ENCODE peak calls at places on chromosomes 6 and 20, in six cellular contexts. One of them, this sample, is unnamed. For H3K36me3, the result is how much of the 10 kb centered on the place peaks cover.

GRCh38 chr20:5159928-5160327 is 33.1 kb downstream of the CDS2 start:
- DNase-seq in keratinocyte: no peak
- DNase-seq in prostate gland: no peak
- DNase-seq in PC-3: no peak
- DNase-seq in tibial artery: no peak
- DNase-seq in neural progenitor cell: no peak
- DNase-seq in this sample: no peak

GRCh38 chr6:87808005-87808757 is 106.1 kb upstream of the AKIRIN2 start:
- DNase-seq in PC-3: peak
- DNase-seq in neural progenitor cell: no peak
- DNase-seq in tibial artery: no peak
- DNase-seq in prostate gland: no peak
- DNase-seq in keratinocyte: peak
- DNase-seq in this sample: no peak

GRCh38 chr20:8782804-8783203 is 286.1 kb upstream of the PLCB4 start:
- DNase-seq in keratinocyte: no peak
- DNase-seq in tibial artery: no peak
- DNase-seq in neural progenitor cell: no peak
- DNase-seq in PC-3: no peak
- DNase-seq in prostate gland: no peak
- DNase-seq in this sample: no peak

GRCh38 chr20:59184880-59185447 is 21.3 kb downstream of the ZNF831 start:
- DNase-seq in keratinocyte: no peak
- DNase-seq in PC-3: peak
- DNase-seq in prostate gland: no peak
- DNase-seq in tibial artery: peak
- DNase-seq in neural progenitor cell: no peak
- DNase-seq in this sample: no peak

GRCh38 chr20:49712918-49713778 is 530 bp downstream of the B4GALT5 start:
- DNase-seq in keratinocyte: no peak
- DNase-seq in tibial artery: peak
- DNase-seq in neural progenitor cell: peak
- DNase-seq in prostate gland: peak
- DNase-seq in PC-3: no peak
- DNase-seq in this sample: no peak

GRCh38 chr20:8790442-8791074 is 278.3 kb upstream of the PLCB4 start:
- DNase-seq in tibial artery: no peak
- DNase-seq in PC-3: peak
- DNase-seq in prostate gland: no peak
- DNase-seq in keratinocyte: no peak
- DNase-seq in neural progenitor cell: peak
- DNase-seq in this sample: no peak

GRCh38 chr20:31856516-31856915 is 11.1 kb upstream of the FOXS1 start:
- DNase-seq in tibial artery: peak
- DNase-seq in neural progenitor cell: no peak
- DNase-seq in PC-3: no peak
- DNase-seq in prostate gland: no peak
- DNase-seq in keratinocyte: no peak
- DNase-seq in this sample: no peak

GRCh38 chr6:150897400-150897943 is 32.0 kb downstream of the MTHFD1L start:
- DNase-seq in keratinocyte: no peak
- DNase-seq in neural progenitor cell: no peak
- DNase-seq in PC-3: no peak
- DNase-seq in tibial artery: no peak
- DNase-seq in prostate gland: no peak
- DNase-seq in this sample: no peak

GRCh38 chr20:63939061-63939935 is 16.9 kb downstream of the UCKL1 start:
- DNase-seq in prostate gland: no peak
- DNase-seq in keratinocyte: no peak
- DNase-seq in tibial artery: no peak
- DNase-seq in neural progenitor cell: no peak
- DNase-seq in PC-3: no peak
- DNase-seq in this sample: no peak

GRCh38 chr6:137571854-137572253 is 77.7 kb upstream of the OLIG3 start:
- DNase-seq in tibial artery: no peak
- DNase-seq in prostate gland: no peak
- DNase-seq in keratinocyte: no peak
- DNase-seq in neural progenitor cell: peak
- DNase-seq in PC-3: peak
- DNase-seq in this sample: no peak

GRCh38 chr6:125165256-125165655 is 11.7 kb downstream of the TPD52L1 start:
- DNase-seq in neural progenitor cell: no peak
- DNase-seq in prostate gland: no peak
- DNase-seq in tibial artery: no peak
- DNase-seq in PC-3: no peak
- DNase-seq in keratinocyte: no peak
- DNase-seq in this sample: no peak

GRCh38 chr6:118963003-118963402 is 28.0 kb upstream of the MCM9 start:
- DNase-seq in tibial artery: no peak
- DNase-seq in prostate gland: no peak
- DNase-seq in keratinocyte: no peak
- DNase-seq in neural progenitor cell: no peak
- DNase-seq in PC-3: peak
- DNase-seq in this sample: no peak

GRCh38 chr6:53986721-53987526 is 124.3 kb upstream of the MLIP start:
- DNase-seq in tibial artery: no peak
- DNase-seq in neural progenitor cell: peak
- DNase-seq in keratinocyte: no peak
- DNase-seq in prostate gland: no peak
- DNase-seq in PC-3: no peak
- DNase-seq in this sample: no peak

GRCh38 chr6:155341130-155341828 is 27.0 kb upstream of the TFB1M start:
- DNase-seq in tibial artery: no peak
- DNase-seq in keratinocyte: no peak
- DNase-seq in PC-3: peak
- DNase-seq in prostate gland: no peak
- DNase-seq in neural progenitor cell: no peak
- DNase-seq in this sample: no peak

GRCh38 chr6:7311171-7311570 is 1.8 kb downstream of the SSR1 start:
- DNase-seq in neural progenitor cell: no peak
- DNase-seq in PC-3: no peak
- DNase-seq in keratinocyte: no peak
- DNase-seq in prostate gland: no peak
- DNase-seq in tibial artery: no peak
- DNase-seq in this sample: no peak
- H3K27ac ChIP-seq in neural progenitor cell: no peak
- H3K27ac ChIP-seq in PC-3: no peak
- H3K27ac ChIP-seq in keratinocyte: peak
- H3K27ac ChIP-seq in prostate gland: no peak
- H3K27ac ChIP-seq in tibial artery: no peak
- H3K27ac ChIP-seq in this sample: no peak

GRCh38 chr6:34539181-34539580 is 16.9 kb downstream of the SPDEF start:
- DNase-seq in tibial artery: no peak
- DNase-seq in PC-3: no peak
- DNase-seq in neural progenitor cell: no peak
- DNase-seq in keratinocyte: no peak
- DNase-seq in prostate gland: no peak
- DNase-seq in this sample: no peak

GRCh38 chr6:34536251-34536958 is 19.7 kb downstream of the SPDEF start:
- DNase-seq in tibial artery: no peak
- DNase-seq in keratinocyte: no peak
- DNase-seq in PC-3: peak
- DNase-seq in neural progenitor cell: no peak
- DNase-seq in prostate gland: peak
- DNase-seq in this sample: peak

GRCh38 chr6:34536959-34537848 is 18.9 kb downstream of the SPDEF start:
- DNase-seq in PC-3: no peak
- DNase-seq in prostate gland: no peak
- DNase-seq in neural progenitor cell: no peak
- DNase-seq in tibial artery: no peak
- DNase-seq in keratinocyte: no peak
- DNase-seq in this sample: no peak

GRCh38 chr6:34537922-34538550 is 18.1 kb downstream of the SPDEF start:
- DNase-seq in neural progenitor cell: no peak
- DNase-seq in tibial artery: no peak
- DNase-seq in keratinocyte: no peak
- DNase-seq in prostate gland: peak
- DNase-seq in PC-3: no peak
- DNase-seq in this sample: no peak

DNA sequence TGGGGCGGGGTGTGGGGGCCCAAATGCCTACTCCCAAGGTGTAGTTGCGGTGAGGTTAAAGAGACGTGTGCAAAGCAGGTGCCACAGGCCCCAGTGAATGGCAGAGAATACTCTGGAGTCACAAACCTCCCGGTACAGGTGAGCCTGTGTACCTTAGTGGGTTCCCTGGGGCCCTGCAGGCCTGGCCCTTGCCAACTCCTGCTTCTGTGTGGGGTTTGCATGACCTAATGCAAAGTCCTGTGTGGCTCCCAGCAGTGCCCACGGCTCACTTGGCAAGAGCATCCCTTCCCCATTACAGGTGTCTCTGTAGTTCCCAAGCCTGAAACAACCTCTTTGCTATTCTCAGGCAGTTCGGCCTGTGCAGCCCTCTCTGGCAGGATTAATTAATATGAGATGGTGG is 17.5 kb downstream of the SPDEF start:
- DNase-seq in keratinocyte: no peak
- DNase-seq in neural progenitor cell: no peak
- DNase-seq in PC-3: no peak
- DNase-seq in tibial artery: no peak
- DNase-seq in prostate gland: no peak
- DNase-seq in this sample: no peak
- TF ChIP-seq CTCF in keratinocyte: no peak
- TF ChIP-seq CTCF in neural progenitor cell: no peak
- TF ChIP-seq CTCF in PC-3: no peak
- TF ChIP-seq CTCF in tibial artery: no peak
- TF ChIP-seq CTCF in prostate gland: no peak
- TF ChIP-seq CTCF in this sample: no peak

GRCh38 chr6:111423960-111424846 is 58.8 kb downstream of the REV3L start:
- DNase-seq in neural progenitor cell: no peak
- DNase-seq in PC-3: peak
- DNase-seq in keratinocyte: no peak
- DNase-seq in prostate gland: peak
- DNase-seq in tibial artery: no peak
- DNase-seq in this sample: no peak
- H3K36me3 ChIP-seq in neural progenitor cell: under half
- H3K36me3 ChIP-seq in PC-3: under half
- H3K36me3 ChIP-seq in keratinocyte: under half
- H3K36me3 ChIP-seq in prostate gland: under half
- H3K36me3 ChIP-seq in tibial artery: under half
- H3K36me3 ChIP-seq in this sample: under half

GRCh38 chr20:48651271-48651670 is 176.5 kb downstream of the PREX1 start:
- DNase-seq in prostate gland: no peak
- DNase-seq in neural progenitor cell: no peak
- DNase-seq in keratinocyte: no peak
- DNase-seq in tibial artery: no peak
- DNase-seq in PC-3: no peak
- DNase-seq in this sample: no peak
- H3K27ac ChIP-seq in prostate gland: no peak
- H3K27ac ChIP-seq in neural progenitor cell: no peak
- H3K27ac ChIP-seq in keratinocyte: no peak
- H3K27ac ChIP-seq in tibial artery: no peak
- H3K27ac ChIP-seq in PC-3: no peak
- H3K27ac ChIP-seq in this sample: no peak

GRCh38 chr20:62910777-62911497 is 15.4 kb downstream of the DIDO1 start:
- DNase-seq in PC-3: no peak
- DNase-seq in neural progenitor cell: no peak
- DNase-seq in tibial artery: peak
- DNase-seq in keratinocyte: no peak
- DNase-seq in prostate gland: no peak
- DNase-seq in this sample: no peak

GRCh38 chr20:62913043-62913630 is 13.2 kb downstream of the DIDO1 start:
- DNase-seq in neural progenitor cell: no peak
- DNase-seq in keratinocyte: no peak
- DNase-seq in tibial artery: peak
- DNase-seq in prostate gland: no peak
- DNase-seq in PC-3: no peak
- DNase-seq in this sample: no peak

GRCh38 chr20:62910217-62910766 is 16.0 kb downstream of the DIDO1 start:
- DNase-seq in tibial artery: peak
- DNase-seq in PC-3: no peak
- DNase-seq in prostate gland: no peak
- DNase-seq in keratinocyte: no peak
- DNase-seq in neural progenitor cell: no peak
- DNase-seq in this sample: no peak

GRCh38 chr20:62908971-62909791 is 17.1 kb downstream of the DIDO1 start:
- DNase-seq in tibial artery: peak
- DNase-seq in prostate gland: no peak
- DNase-seq in neural progenitor cell: no peak
- DNase-seq in PC-3: no peak
- DNase-seq in keratinocyte: no peak
- DNase-seq in this sample: no peak

DNA sequence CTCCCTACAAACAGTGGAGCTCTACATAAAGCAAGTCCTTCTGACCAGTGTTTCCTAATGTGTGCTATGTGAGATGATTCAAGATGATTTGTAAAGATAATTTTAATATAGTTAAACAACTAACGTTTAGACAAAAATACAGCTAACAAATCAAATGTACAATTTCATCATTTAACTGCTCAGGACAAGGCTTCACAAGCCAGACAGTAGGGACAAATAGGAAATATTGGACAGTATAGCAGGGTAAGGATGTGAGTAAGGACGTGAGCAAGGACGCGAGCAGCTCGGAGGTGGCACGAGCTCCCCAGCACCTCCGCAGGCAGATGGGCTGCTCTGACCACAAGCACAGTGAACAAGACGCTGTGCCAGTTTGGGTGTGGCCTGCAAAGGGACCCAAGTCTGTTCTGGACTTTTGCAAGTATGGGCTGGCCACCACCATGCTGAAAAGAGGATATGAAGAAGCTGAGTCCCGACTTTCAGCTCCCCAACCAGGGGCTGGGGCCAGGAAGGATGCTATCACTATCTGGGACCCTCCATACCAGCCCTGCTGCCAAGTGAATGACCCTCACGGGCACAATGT is 14.5 kb downstream of the DIDO1 start:
- DNase-seq in prostate gland: no peak
- DNase-seq in tibial artery: peak
- DNase-seq in neural progenitor cell: no peak
- DNase-seq in keratinocyte: no peak
- DNase-seq in PC-3: no peak
- DNase-seq in this sample: no peak
- TF ChIP-seq CTCF in prostate gland: no peak
- TF ChIP-seq CTCF in tibial artery: no peak
- TF ChIP-seq CTCF in neural progenitor cell: no peak
- TF ChIP-seq CTCF in keratinocyte: no peak
- TF ChIP-seq CTCF in PC-3: no peak
- TF ChIP-seq CTCF in this sample: no peak

GRCh38 chr6:135419162-135419561 is 78.4 kb downstream of the AHI1 start:
- DNase-seq in prostate gland: no peak
- DNase-seq in keratinocyte: no peak
- DNase-seq in neural progenitor cell: no peak
- DNase-seq in tibial artery: no peak
- DNase-seq in PC-3: no peak
- DNase-seq in this sample: no peak
- H3K36me3 ChIP-seq in prostate gland: under half
- H3K36me3 ChIP-seq in keratinocyte: under half
- H3K36me3 ChIP-seq in neural progenitor cell: under half
- H3K36me3 ChIP-seq in tibial artery: under half
- H3K36me3 ChIP-seq in PC-3: under half
- H3K36me3 ChIP-seq in this sample: under half

This sample was measured in breast epithelium.